ENCODE peak calls at places on chromosomes 3 and 15, in six cellular contexts. E, L, I, R, D and A are unnamed samples.

GRCh38 chr3:37627951-37628620 is 233.6 kb upstream of the CTDSPL start:
- DNase-seq in E (no peak), L (no peak), I (no peak), R (no peak), D (no peak), A (no peak)

GRCh38 chr3:100027321-100027720 is 87.0 kb downstream of the FILIP1L start:
- DNase-seq in E (no peak), L (no peak), I (no peak), R (no peak), D (no peak), A (no peak)

GRCh38 chr15:83153288-83153687 is 45.8 kb downstream of the TM6SF1 start:
- DNase-seq in E (no peak), L (no peak), I (no peak), R (no peak), D (no peak), A (no peak)

GRCh38 chr3:115165266-115165665 is 18.2 kb upstream of the ZBTB20 start:
- DNase-seq in E (no peak), L (no peak), I (no peak), R (no peak), D (no peak), A (no peak)

GRCh38 chr15:58410353-58410752 is 21.4 kb upstream of the LIPC start:
- DNase-seq in E (no peak), L (peak), I (no peak), R (no peak), D (peak), A (no peak)

GRCh38 chr3:171585029-171585428 is 124.8 kb upstream of the TNIK start:
- DNase-seq in E (no peak), L (no peak), I (no peak), R (no peak), D (no peak), A (peak)

GRCh38 chr3:135905058-135905724 is 60.3 kb upstream of the PPP2R3A start:
- DNase-seq in E (no peak), L (no peak), I (no peak), R (no peak), D (no peak), A (no peak)

GRCh38 chr15:75455982-75456531 is 4.6 kb upstream of the SIN3A start:
- DNase-seq in E (peak), L (no peak), I (peak), R (no peak), D (no peak), A (no peak)

GRCh38 chr15:60695713-60696522 is 217.0 kb upstream of the ICE2 start:
- DNase-seq in E (no peak), L (no peak), I (no peak), R (no peak), D (no peak), A (no peak)
- TF ChIP-seq POLR2A in E (no peak), L (no peak), I (no peak), R (no peak), D (no peak), A (no peak)

DNA sequence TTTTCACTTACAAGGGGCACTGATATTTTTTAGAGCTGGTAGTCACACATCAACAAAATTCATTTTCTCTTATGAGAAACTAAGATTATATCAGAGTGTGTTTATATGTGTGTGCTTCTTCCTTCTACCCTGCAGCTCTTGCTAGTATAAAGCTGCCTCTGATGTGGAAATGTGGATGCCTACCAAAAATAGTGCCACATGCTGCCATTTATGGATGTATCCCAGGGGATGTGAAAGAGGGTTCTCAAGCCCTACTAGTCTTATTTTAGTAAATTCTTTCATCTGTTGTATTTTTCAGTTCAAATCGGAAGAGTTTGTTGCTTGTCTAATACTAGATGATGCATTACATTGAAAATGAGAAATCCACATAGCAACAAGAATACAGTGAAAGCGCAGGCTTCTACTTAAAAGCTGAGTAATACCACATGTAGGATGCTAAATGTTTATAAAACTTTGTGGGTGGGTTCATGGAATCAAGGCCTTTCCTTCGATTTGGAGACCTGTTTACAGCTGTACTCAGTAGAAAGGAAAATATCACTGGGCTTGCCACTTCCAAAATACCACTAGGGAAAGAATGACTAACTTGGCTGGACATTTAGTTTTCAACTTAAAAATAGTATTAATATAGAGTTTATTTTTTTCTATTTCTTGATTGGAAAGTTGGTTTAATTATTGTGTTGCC is 399.2 kb downstream of the EPHA3 start:
- DNase-seq in E (no peak), L (no peak), I (no peak), R (no peak), D (no peak), A (no peak)
- TF ChIP-seq POLR2A in E (no peak), L (no peak), I (no peak), R (no peak), D (no peak), A (no peak)

DNA sequence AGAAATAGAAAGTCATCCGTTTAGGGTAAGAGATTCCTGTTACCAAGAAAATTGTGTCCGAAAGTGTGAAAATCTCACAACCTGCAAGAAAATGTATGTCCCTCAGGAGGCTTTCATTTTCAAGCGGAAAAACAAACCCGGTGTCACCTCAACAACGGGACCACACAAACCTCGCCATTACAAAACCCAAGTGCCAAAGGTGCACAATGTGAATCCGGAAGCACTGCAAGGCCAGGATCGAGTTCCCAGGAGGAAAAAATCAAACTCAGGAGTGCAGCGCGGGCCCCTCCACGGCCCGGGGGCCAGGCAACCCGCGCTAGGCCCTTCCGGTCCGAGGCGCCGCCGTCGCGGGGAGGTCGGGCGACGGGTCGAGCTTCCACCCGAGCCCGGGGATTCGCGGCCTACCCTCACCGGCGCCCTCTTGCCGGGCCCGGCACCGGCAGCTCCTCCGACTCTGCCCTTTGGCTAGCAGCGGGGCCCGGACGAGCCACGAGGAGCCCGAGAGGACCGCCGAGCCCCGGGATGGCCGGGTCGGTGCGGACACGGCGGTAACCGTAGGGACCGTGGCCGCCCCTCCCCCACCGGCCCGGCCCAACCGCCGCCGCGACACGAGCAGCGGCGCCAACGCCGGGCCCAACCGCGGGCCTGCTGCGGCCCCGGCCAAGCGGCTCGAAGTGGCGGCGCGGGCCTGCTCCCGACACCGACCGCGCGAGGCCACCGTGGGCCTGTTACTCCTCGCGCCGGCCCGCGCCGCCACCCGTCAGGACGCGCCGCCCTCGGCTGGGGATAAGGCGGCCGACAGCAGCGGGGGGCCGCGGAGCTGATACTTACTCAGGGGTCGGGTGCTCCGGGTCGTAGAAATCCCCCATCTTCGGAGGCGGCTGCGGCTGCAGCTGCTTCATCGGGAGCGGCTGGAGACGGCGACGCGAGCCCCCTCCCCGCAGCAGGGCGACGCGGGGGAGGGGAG is 607 bp downstream of the SETD2 start:
- DNase-seq in E (peak), L (peak), I (peak), R (peak), D (peak), A (no peak)
- TF ChIP-seq POLR2A in E (no peak), L (no peak), I (no peak), R (no peak), D (no peak), A (no peak)

GRCh38 chr15:31327674-31328424 is 1.2 kb downstream of the KLF13 start:
- DNase-seq in E (peak), L (peak), I (peak), R (peak), D (no peak), A (peak)

GRCh38 chr15:31325432-31325975 is 1.1 kb upstream of the KLF13 start:
- DNase-seq in E (peak), L (peak), I (peak), R (peak), D (peak), A (peak)

GRCh38 chr15:31326729-31327673 is at the start of gene KLF13:
- DNase-seq in E (peak), L (peak), I (peak), R (peak), D (no peak), A (no peak)

GRCh38 chr15:31324739-31325431 is 1.8 kb upstream of the KLF13 start:
- DNase-seq in E (no peak), L (no peak), I (no peak), R (no peak), D (no peak), A (no peak)

DNA sequence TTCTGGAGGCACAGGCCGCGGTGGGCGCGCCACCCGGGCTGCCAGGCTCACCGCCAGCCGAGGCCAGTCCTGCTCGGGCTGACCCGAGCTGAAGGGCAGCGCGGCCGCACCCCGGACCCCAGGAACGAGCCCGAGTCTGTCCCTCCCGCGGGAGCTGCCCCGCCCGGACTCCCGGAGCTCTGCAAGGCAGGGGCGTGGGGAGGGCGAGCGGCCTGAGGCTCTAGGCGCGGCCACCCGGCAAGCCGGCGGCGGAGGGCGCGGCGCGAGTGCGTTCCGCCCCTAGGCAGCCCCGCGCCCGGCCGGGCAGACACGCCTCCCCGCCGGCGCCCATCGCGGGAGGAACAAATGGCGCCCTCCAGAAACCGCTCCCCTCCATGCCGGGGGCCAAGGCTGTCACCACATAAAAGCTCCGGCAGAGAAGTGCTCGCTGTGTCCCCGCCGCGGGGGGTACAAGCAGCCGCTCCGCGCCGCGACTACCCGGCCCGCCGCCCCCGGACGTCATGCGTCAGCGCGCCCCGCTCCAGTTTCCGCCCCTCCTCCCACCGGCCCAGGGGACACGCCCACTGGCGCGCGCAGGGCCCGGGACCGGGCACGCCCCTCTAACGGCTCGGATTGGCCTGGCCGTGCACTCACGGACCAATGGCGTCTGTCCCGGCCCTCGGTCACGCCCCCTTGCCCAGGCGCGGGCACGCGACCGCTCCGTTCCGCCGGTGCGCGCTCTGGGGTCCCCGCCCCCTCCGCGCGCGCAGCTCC is 483 bp upstream of the KLF13 start:
- DNase-seq in E (peak), L (peak), I (peak), R (peak), D (peak), A (peak)
- TF ChIP-seq POLR2A in E (peak), L (peak), I (peak), R (peak), D (peak), A (peak)

GRCh38 chr3:131502530-131503327 is at the start of gene MRPL3:
- DNase-seq in E (peak), L (peak), I (peak), R (peak), D (peak), A (peak)
- TF ChIP-seq POLR2A in E (peak), L (peak), I (peak), R (peak), D (no peak), A (no peak)